ENCODE peak calls at places on chromosomes 6 and 20, in seven cellular contexts. H is gastrocnemius medialis, S is psoas muscle, D is cardiac muscle cell, E is SK-N-SH, X is right cardiac atrium, Y is aorta. C is an unnamed sample.

GRCh38 chr6:19691465-19692167 is 145.6 kb upstream of the ID4 start:
- DNase-seq in H (no peak), E (peak; percentile 15), D (peak; percentile 66), S (no peak), X (peak; percentile 35), Y (peak; percentile 76), C (no peak)

GRCh38 chr6:54624216-54624615 is 222.4 kb upstream of the FAM83B start:
- DNase-seq in D (no peak), Y (no peak), H (no peak), X (no peak), S (no peak), E (no peak), C (no peak)

GRCh38 chr6:150857062-150857905 is 8.2 kb upstream of the MTHFD1L start:
- DNase-seq in X (no peak), H (no peak), E (no peak), S (no peak), Y (no peak), D (no peak), C (peak; percentile 44)

GRCh38 chr6:99347804-99348203 is 1.7 kb downstream of the FAXC start:
- DNase-seq in X (no peak), S (no peak), D (no peak), Y (no peak), H (no peak), E (peak; percentile 32), C (no peak)

GRCh38 chr20:15556869-15557268 is 1016.4 kb downstream of the KIF16B start:
- DNase-seq in D (no peak), H (no peak), Y (no peak), X (no peak), E (no peak), S (no peak), C (no peak)

GRCh38 chr6:10300071-10300470 is 114.8 kb downstream of the TFAP2A start:
- DNase-seq in Y (no peak), H (no peak), S (no peak), X (no peak), E (no peak), D (no peak), C (no peak)

GRCh38 chr20:32908334-32909292 is 49.9 kb downstream of the EFCAB8 start:
- DNase-seq in E (no peak), X (peak; percentile 10), D (no peak), Y (peak; percentile 51), H (no peak), S (peak; percentile 37), C (no peak)

GRCh38 chr20:19734811-19735210 is 23.2 kb upstream of the RIN2 start:
- DNase-seq in H (no peak), D (no peak), S (no peak), X (no peak), E (no peak), Y (no peak), C (no peak)

GRCh38 chr20:62227977-62228958 is 8.2 kb upstream of the HRH3 start:
- DNase-seq in S (no peak), H (no peak), E (peak; percentile 40), Y (no peak), X (no peak), D (no peak), C (peak; percentile 49)

GRCh38 chr20:45576995-45577394 is 2.1 kb downstream of the WFDC8 start:
- DNase-seq in D (no peak), Y (no peak), S (no peak), X (no peak), E (no peak), H (no peak), C (no peak)

GRCh38 chr6:44222486-44222986 is 859 bp upstream of the SLC29A1 start:
- DNase-seq in E (no peak), Y (no peak), X (peak; percentile 50), D (no peak), S (no peak), H (no peak), C (no peak)

GRCh38 chr6:44221291-44221960 is 2.0 kb upstream of the SLC29A1 start:
- DNase-seq in E (peak; percentile 90), D (peak; percentile 82), X (peak; percentile 97), S (peak; percentile 94), H (peak; percentile 94), Y (peak; percentile 97), C (peak; percentile 93)

GRCh38 chr6:44219815-44220784 is 3.3 kb upstream of the SLC29A1 start:
- DNase-seq in X (peak; percentile 40), S (no peak), D (no peak), H (no peak), E (no peak), Y (no peak), C (no peak)

GRCh38 chr6:44221961-44222335 is 1.4 kb upstream of the SLC29A1 start:
- DNase-seq in S (no peak), Y (no peak), E (no peak), H (no peak), D (no peak), X (no peak), C (no peak)

GRCh38 chr6:44220913-44221290 is 2.5 kb upstream of the SLC29A1 start:
- DNase-seq in E (no peak), Y (no peak), S (no peak), D (no peak), X (no peak), H (no peak), C (no peak)
- H3K4me1 ChIP-seq in E (peaks cover 17% of the 10 kb centered on the region), Y (no peaks in the 10 kb centered on the region), S (peaks cover 60% of the 10 kb centered on the region), D (peaks cover 24% of the 10 kb centered on the region), X (peaks cover 27% of the 10 kb centered on the region), H (peaks cover 83% of the 10 kb centered on the region), C (peaks cover 37% of the 10 kb centered on the region)

GRCh38 chr6:40538556-40538955 is 48.6 kb downstream of the LRFN2 start:
- DNase-seq in Y (peak; percentile 66), D (no peak), S (no peak), X (no peak), H (no peak), E (no peak), C (no peak)

GRCh38 chr6:40540790-40541189 is 46.4 kb downstream of the LRFN2 start:
- DNase-seq in X (no peak), S (no peak), Y (peak; percentile 66), D (no peak), E (no peak), H (no peak), C (no peak)

GRCh38 chr6:40537446-40537845 is 49.7 kb downstream of the LRFN2 start:
- DNase-seq in E (no peak), H (no peak), S (no peak), D (no peak), X (no peak), Y (peak; percentile 23), C (no peak)

GRCh38 chr6:40541556-40542174 is 45.5 kb downstream of the LRFN2 start:
- DNase-seq in X (no peak), H (no peak), E (no peak), D (no peak), S (no peak), Y (peak; percentile 56), C (no peak)

GRCh38 chr6:40539853-40540252 is 47.3 kb downstream of the LRFN2 start:
- DNase-seq in Y (peak; percentile 35), D (no peak), H (no peak), X (no peak), E (no peak), S (no peak), C (no peak)
- H3K27ac ChIP-seq in Y (no peak overlapping the region), D (no peak overlapping the region), H (no peak overlapping the region), X (no peak overlapping the region), E (no peak overlapping the region), S (no peak overlapping the region), C (no peak overlapping the region)

GRCh38 chr6:111870751-111871064 is 2.5 kb downstream of the FYN start:
- DNase-seq in S (no peak), Y (no peak), D (no peak), H (no peak), E (no peak), X (no peak), C (no peak)
- H3K4me3 ChIP-seq in S (no peak overlapping the region), Y (no peak overlapping the region), D (no peak overlapping the region), H (peak overlapping the region; percentile 66), E (no peak overlapping the region), X (peak overlapping the region; percentile 99), C (peak overlapping the region; percentile 64)

DNA sequence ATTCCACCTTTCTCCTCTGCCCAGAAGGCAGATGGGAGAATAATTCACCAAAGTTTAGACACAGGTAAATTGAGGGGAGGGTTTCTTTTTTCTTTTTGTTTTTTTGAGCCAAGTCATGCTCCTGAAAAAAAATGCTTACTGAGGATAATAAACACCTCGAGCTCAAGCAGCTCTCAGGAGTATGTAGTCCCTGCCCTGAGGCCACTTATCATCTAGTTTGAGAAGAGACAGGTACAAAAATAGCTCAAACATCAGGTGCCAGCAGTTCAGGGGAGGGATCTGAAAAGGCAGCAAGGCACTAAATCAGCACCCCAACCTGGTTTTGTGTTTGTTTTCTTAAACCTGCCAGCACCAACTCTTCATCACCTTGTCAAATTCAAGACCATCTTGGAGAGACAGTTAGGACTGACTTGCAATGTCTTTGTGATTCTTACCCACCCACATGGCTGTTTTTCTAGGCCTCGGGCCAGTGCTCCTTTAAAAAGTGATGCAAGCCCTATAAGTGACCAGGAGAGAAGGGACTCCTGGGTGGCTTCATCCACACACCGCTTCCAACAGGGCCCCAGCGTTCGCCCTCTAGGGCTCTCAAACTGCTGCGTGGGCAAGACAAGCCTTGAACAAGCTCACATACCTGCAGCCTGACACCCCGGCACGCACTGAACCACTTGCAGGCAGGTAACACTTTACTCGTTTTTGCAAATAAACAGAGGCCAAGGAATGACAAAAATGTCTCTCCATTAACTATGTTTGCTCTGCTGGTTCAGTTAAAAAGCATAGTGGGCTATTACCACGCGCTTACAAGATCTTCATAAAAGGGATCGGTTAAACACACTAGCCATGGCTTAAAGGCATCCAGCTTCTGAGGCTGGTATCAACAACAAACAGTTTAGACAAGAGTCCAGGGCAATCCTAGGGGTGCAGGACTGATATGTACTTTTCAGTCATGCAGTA is 13.9 kb downstream of the JAG1 start:
- DNase-seq in E (no peak), Y (no peak), D (no peak), H (no peak), X (no peak), S (no peak), C (no peak)
- H3K4me1 ChIP-seq in E (peaks cover 21% of the 10 kb centered on the region), Y (peaks cover 22% of the 10 kb centered on the region), D (peaks cover 53% of the 10 kb centered on the region), H (peaks cover 32% of the 10 kb centered on the region), X (peaks cover 35% of the 10 kb centered on the region), S (peaks cover 57% of the 10 kb centered on the region), C (peaks cover 7% of the 10 kb centered on the region)

GRCh38 chr6:138569970-138570715 is 70.8 kb upstream of the NHSL1 start:
- DNase-seq in H (no peak), S (no peak), E (no peak), X (no peak), Y (no peak), D (no peak), C (no peak)

GRCh38 chr6:138571174-138571573 is 71.9 kb upstream of the NHSL1 start:
- DNase-seq in D (no peak), E (no peak), H (no peak), S (no peak), Y (no peak), X (no peak), C (no peak)

GRCh38 chr6:138569554-138569953 is 70.3 kb upstream of the NHSL1 start:
- DNase-seq in X (no peak), E (no peak), H (no peak), S (no peak), D (no peak), Y (no peak), C (no peak)

GRCh38 chr6:138571585-138572199 is 72.4 kb upstream of the NHSL1 start:
- DNase-seq in X (no peak), S (no peak), D (no peak), Y (no peak), E (no peak), H (no peak), C (no peak)

GRCh38 chr6:138570716-138571020 is 71.4 kb upstream of the NHSL1 start:
- DNase-seq in Y (no peak), S (no peak), E (no peak), X (no peak), H (no peak), D (no peak), C (no peak)
- H3K27ac ChIP-seq in Y (no peak overlapping the region), S (no peak overlapping the region), E (no peak overlapping the region), X (no peak overlapping the region), H (no peak overlapping the region), D (no peak overlapping the region), C (no peak overlapping the region)

GRCh38 chr6:18110160-18110559 is 12.3 kb downstream of the NHLRC1 start:
- DNase-seq in D (no peak), S (no peak), E (no peak), Y (no peak), X (no peak), H (no peak), C (no peak)
- H3K4me3 ChIP-seq in D (no peak overlapping the region), S (no peak overlapping the region), E (no peak overlapping the region), Y (no peak overlapping the region), X (no peak overlapping the region), H (no peak overlapping the region), C (no peak overlapping the region)

C was measured in SJCRH30.